ENCODE peak calls at places on chromosomes 12 and 14, in four cellular contexts. Y is K562, Z is GM12878, C is HepG2. O is an unnamed sample.

GRCh38 chr12:709631-710030 is 42.7 kb upstream of the WNK1 start:
- DNase-seq in C (no peak), Y (no peak), Z (no peak), O (no peak)

GRCh38 chr12:72234871-72235270 is 37.3 kb upstream of the TRHDE start:
- DNase-seq in Y (no peak), C (no peak), Z (no peak), O (no peak)

GRCh38 chr14:102544745-102545460 is 35.3 kb upstream of the ANKRD9 start:
- DNase-seq in Z (no peak), C (peak; percentile 82), Y (no peak), O (no peak)

GRCh38 chr14:32345311-32345771 is 16.2 kb downstream of the AKAP6 start:
- DNase-seq in C (no peak), Y (no peak), Z (no peak), O (no peak)

GRCh38 chr14:66099931-66100330 is 386.2 kb upstream of the CCDC196 start:
- DNase-seq in Y (no peak), Z (peak; percentile 15), C (no peak), O (no peak)

GRCh38 chr14:63470877-63471565 is 72.2 kb downstream of the PPP2R5E start:
- DNase-seq in C (peak; percentile 87), Y (no peak), Z (peak; percentile 68), O (peak; percentile 16)

GRCh38 chr14:90645842-90646443 is 170.3 kb downstream of the TTC7B start:
- DNase-seq in Y (no peak), C (peak; percentile 32), Z (no peak), O (peak; percentile 55)

GRCh38 chr12:80441921-80442320 is 2.1 kb upstream of the PTPRQ start:
- DNase-seq in Y (no peak), Z (no peak), C (no peak), O (no peak)

GRCh38 chr12:105317453-105317852 is 13.0 kb upstream of the C12orf75 start:
- DNase-seq in Z (no peak), C (no peak), Y (no peak), O (no peak)

GRCh38 chr12:26627335-26627734 is 205.7 kb downstream of the ITPR2 start:
- DNase-seq in Z (no peak), C (peak; percentile 64), Y (no peak), O (no peak)

GRCh38 chr14:103196716-103197115 is 73.5 kb downstream of the TNFAIP2 start:
- DNase-seq in Z (no peak), Y (no peak), C (no peak), O (no peak)

GRCh38 chr14:75469606-75470237 is 41.9 kb downstream of the JDP2 start:
- DNase-seq in Z (no peak), C (no peak), Y (no peak), O (no peak)

GRCh38 chr12:24919346-24920001 is 29.4 kb downstream of the BCAT1 start:
- DNase-seq in Z (no peak), C (no peak), Y (no peak), O (no peak)

GRCh38 chr12:63826002-63826585 is 18.4 kb upstream of the SRGAP1 start:
- DNase-seq in Y (no peak), C (peak; percentile 56), Z (no peak), O (peak; percentile 66)

DNA sequence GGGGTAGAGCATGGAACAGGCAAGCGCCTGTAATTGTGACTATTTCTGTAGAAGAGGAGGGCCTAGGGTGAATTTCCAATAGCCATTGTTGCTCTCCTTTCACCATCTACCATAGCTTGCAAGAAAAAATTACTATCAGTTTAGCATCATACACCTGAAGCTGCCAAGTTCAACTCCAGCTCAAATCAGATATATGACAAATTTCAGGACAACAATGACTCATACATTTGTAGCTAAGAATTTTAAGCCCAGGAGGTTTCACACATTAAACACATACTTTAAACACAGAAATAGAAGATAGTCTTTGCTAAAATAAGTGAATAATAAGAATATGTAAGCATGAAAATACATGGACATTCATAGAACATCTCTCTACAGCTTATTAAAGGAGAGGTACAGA is 17.6 kb upstream of the G2E3 start:
- DNase-seq in Z (no peak), C (no peak), Y (no peak), O (no peak)
- TF ChIP-seq SRF in Z (no peak), C (no peak), Y (no peak), O (no peak)

DNA sequence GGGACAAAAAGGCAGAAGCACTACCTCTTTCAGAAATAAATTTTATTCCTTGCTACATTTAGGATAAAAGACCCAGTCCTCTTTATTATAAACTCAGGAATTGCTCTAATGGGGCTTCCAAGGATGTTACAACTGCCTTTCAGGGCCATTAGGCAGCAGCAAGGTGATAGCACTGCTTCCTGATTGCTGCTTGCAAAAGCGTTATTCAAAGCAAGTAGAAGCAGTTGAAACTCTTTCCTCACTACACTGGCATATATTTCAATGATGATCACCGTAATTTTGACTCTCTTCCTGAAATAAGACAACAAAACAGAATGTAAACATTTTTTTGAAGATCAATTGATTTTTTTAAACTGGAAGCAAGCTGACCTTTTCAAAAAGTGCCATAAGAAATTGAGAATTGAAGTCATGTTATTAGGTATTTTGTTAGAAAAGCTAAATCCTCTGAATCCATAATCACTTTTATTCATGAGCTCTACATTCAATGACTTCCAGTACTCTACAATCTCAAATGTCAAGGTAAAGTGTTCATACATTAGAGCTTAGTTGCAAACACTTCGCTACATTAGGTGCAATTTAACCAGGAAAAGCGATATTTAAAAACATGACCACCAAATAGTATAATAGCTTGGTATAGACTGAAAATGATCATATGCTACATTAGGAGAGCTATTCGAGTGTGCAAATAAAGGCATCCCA is 233.4 kb upstream of the SYT10 start:
- DNase-seq in C (no peak), Y (no peak), Z (no peak), O (no peak)
- TF ChIP-seq REST in C (no peak), Y (no peak), Z (no peak), O (no peak)

GRCh38 chr14:35085441-35085840 is 36.3 kb downstream of the PPP2R3C start:
- DNase-seq in C (no peak), Z (no peak), Y (no peak), O (no peak)
- TF ChIP-seq POLR2A in C (no peak), Z (no peak), Y (no peak), O (no peak)

GRCh38 chr14:56205906-56206305 is 87.7 kb downstream of the PELI2 start:
- DNase-seq in C (no peak), Y (no peak), Z (no peak), O (no peak)
- TF ChIP-seq SRF in C (no peak), Y (no peak), Z (no peak), O (no peak)

DNA sequence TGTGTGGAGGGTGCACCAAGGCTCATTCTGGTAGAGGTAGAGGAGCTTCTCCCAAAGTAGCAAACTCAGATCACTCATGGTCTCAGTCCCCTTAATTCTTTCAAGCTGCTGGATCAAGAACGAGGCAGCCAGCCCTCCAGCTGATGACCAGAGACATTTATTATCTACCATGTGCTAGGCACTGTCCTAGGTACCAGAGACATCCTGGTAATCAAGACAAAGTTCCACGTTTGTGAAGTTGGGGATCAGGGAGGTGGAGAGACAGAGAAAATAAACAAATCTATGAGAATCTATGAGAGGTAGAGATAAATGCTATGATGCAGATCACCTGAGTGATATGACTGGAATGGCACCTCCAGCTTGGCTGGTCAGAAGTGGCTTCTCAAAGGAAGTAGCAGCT is 130.2 kb downstream of the CRADD start:
- DNase-seq in Y (no peak), C (no peak), Z (no peak), O (no peak)
- TF ChIP-seq REST in Y (no peak), C (peak; percentile 15), Z (peak; percentile 39), O (peak; percentile 32)

GRCh38 chr12:10612110-10612509 is 1.3 kb downstream of the MAGOHB start:
- DNase-seq in C (no peak), Y (no peak), Z (no peak), O (no peak)

GRCh38 chr12:10607885-10608458 is 5.4 kb downstream of the MAGOHB start:
- DNase-seq in C (no peak), Y (peak; percentile 8), Z (no peak), O (no peak)

GRCh38 chr12:10613334-10614055 is at the start of gene MAGOHB:
- DNase-seq in C (peak; percentile 92), Z (peak; percentile 90), Y (peak; percentile 77), O (peak; percentile 90)

GRCh38 chr12:10612954-10613333 is 465 bp downstream of the MAGOHB start:
- DNase-seq in Y (peak; percentile 28), C (no peak), Z (no peak), O (no peak)

GRCh38 chr12:10610188-10610587 is 3.2 kb downstream of the MAGOHB start:
- DNase-seq in Z (no peak), C (no peak), Y (no peak), O (no peak)
- TF ChIP-seq POLR2A in Z (no peak), C (no peak), Y (no peak), O (no peak)

DNA sequence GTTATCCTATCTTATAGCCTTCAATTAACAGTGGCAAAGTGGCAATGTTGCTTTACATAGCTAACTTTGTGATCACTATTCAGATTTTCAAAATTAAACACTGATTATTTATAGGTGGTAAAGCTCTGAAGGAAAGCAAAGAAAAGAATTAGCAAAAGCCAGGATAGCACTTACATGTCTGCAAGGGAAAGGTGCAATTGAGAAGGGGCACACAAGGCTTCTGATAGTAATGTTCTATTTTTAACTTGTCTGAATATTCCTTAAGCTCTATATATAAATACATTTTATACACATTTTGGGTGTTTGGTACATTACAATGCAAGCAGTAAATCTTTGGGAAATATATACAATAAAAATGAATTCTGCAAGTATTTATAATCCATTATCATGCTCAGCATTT is 10.9 kb downstream of the NAP1L1 start:
- DNase-seq in Z (no peak), C (no peak), Y (no peak), O (no peak)
- TF ChIP-seq SRF in Z (no peak), C (no peak), Y (no peak), O (no peak)

DNA sequence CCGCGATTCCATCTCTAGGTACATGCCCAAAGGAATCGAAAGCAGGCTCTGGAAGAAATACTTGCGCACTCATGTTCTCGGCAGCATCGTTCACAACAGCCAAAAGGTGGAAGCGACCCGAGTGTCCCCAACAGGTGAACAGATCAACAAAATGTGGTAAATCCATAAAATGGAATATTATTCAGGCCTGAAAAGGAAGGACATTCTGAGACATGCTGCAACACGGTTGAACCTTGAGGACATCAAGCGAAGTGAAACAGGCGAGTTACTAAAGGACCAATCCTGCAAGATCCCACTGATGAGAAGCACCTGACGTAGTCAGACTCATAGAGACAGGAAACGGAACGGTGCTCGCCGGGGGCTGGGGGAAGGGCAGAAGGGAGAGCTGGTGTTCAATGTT is 17.5 kb upstream of the DIO3 start:
- DNase-seq in Y (no peak), C (no peak), Z (no peak), O (no peak)
- TF ChIP-seq REST in Y (no peak), C (no peak), Z (no peak), O (no peak)

GRCh38 chr12:112419269-112420133 is 754 bp downstream of the PTPN11 start:
- DNase-seq in C (peak; percentile 59), Y (no peak), Z (no peak), O (no peak)
- TF ChIP-seq POLR2A in C (peak; percentile 55), Y (no peak), Z (no peak), O (no peak)

O was measured in HCT116.